ENCODE peak calls at places on chromosomes 13 and 19, in eight cellular contexts. R is foreskin fibroblast, H is choroid plexus epithelial cell, N is adrenal gland, A is fibroblast of lung, K is AG04449, T is fibroblast of pulmonary artery, P is brain microvascular endothelial cell. Y is an unnamed sample.

GRCh38 chr19:16714702-16715294 is 4.8 kb upstream of the NWD1 start:
- DNase-seq in R (peak; percentile 53), H (peak; percentile 51), N (peak; percentile 30), A (peak; percentile 45), K (no peak), T (peak; percentile 46), P (peak; percentile 27), Y (peak; percentile 76)

GRCh38 chr13:97397267-97397666 is 36.7 kb upstream of the RAP2A start:
- DNase-seq in R (no peak), H (no peak), N (no peak), A (no peak), K (no peak), T (no peak), P (no peak), Y (no peak)

GRCh38 chr13:73996569-73996968 is 137.6 kb downstream of the KLF12 start:
- DNase-seq in R (no peak), H (no peak), N (no peak), A (no peak), K (no peak), T (no peak), P (no peak), Y (no peak)

GRCh38 chr13:24338721-24339120 is 29.3 kb downstream of the C1QTNF9 start:
- DNase-seq in R (no peak), H (no peak), N (no peak), A (no peak), K (no peak), T (no peak), P (no peak), Y (no peak)

GRCh38 chr13:94674609-94675348 is 37.6 kb downstream of the SOX21 start:
- DNase-seq in R (peak; percentile 59), H (peak; percentile 60), N (peak; percentile 38), A (peak; percentile 50), K (no peak), T (peak; percentile 61), P (peak; percentile 26), Y (peak; percentile 69)

GRCh38 chr19:12806242-12807131 is at the start of gene RNASEH2A:
- DNase-seq in R (peak; percentile 97), H (peak; percentile 94), N (peak; percentile 88), A (peak; percentile 88), K (no peak), T (peak; percentile 93), P (peak; percentile 82), Y (peak; percentile 89)

GRCh38 chr19:16244091-16244490 is 46.4 kb downstream of the AP1M1 start:
- DNase-seq in R (peak; percentile 74), H (peak; percentile 79), N (no peak), A (peak; percentile 74), K (peak; percentile 10), T (peak; percentile 50), P (no peak), Y (no peak)

GRCh38 chr13:38577048-38577447 is 109.8 kb upstream of the FREM2 start:
- DNase-seq in R (no peak), H (peak; percentile 29), N (no peak), A (peak; percentile 14), K (no peak), T (peak; percentile 13), P (peak; percentile 3), Y (peak; percentile 12)

GRCh38 chr19:6476155-6476895 is 5.3 kb downstream of the DENND1C start:
- DNase-seq in R (peak; percentile 53), H (peak; percentile 60), N (peak; percentile 95), A (peak; percentile 37), K (no peak), T (peak; percentile 46), P (peak; percentile 52), Y (peak; percentile 59)

GRCh38 chr13:102400619-102401125 is 1.2 kb downstream of the FGF14 start:
- DNase-seq in R (peak; percentile 81), H (peak; percentile 15), N (no peak), A (peak; percentile 22), K (no peak), T (no peak), P (no peak), Y (no peak)

GRCh38 chr13:52109096-52109495 is 19.8 kb downstream of the NEK5 start:
- DNase-seq in R (no peak), H (no peak), N (no peak), A (no peak), K (no peak), T (no peak), P (no peak), Y (no peak)

DNA sequence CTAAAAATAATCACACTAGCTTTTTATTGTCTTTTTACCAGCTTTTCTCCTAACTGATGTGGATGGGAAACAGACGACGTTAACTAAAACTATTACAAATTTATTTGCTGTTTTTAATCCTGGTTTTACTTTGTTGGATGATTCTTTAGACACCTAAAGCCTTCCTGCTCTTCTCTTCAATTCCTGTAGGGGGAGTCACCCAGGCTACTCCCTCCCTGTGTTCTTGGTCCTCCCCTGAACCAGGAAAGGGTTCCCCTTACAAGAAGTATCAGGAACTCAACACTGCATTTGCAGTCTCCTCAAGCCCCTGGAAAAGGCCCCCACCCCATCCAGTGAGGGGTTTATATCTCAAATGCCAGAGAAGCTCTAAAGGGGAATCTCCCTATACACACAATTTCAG is 206.1 kb downstream of the SUCLA2 start:
- DNase-seq in R (peak; percentile 6), H (peak; percentile 59), N (no peak), A (peak; percentile 5), K (no peak), T (peak; percentile 27), P (peak; percentile 15), Y (peak; percentile 42)
- TF ChIP-seq CTCF in R (peak; percentile 54), H (peak; percentile 82), N (peak; percentile 32), A (peak; percentile 52), K (peak; percentile 37), T (peak; percentile 73), P (peak; percentile 77), Y (peak; percentile 38)

GRCh38 chr19:44499559-44499958 is 763 bp downstream of the ZNF180 start:
- DNase-seq in R (no peak), H (no peak), N (no peak), A (no peak), K (no peak), T (no peak), P (no peak), Y (no peak)
- TF ChIP-seq CTCF in R (no peak), H (no peak), N (no peak), A (no peak), K (no peak), T (no peak), P (peak; percentile 19), Y (no peak)

DNA sequence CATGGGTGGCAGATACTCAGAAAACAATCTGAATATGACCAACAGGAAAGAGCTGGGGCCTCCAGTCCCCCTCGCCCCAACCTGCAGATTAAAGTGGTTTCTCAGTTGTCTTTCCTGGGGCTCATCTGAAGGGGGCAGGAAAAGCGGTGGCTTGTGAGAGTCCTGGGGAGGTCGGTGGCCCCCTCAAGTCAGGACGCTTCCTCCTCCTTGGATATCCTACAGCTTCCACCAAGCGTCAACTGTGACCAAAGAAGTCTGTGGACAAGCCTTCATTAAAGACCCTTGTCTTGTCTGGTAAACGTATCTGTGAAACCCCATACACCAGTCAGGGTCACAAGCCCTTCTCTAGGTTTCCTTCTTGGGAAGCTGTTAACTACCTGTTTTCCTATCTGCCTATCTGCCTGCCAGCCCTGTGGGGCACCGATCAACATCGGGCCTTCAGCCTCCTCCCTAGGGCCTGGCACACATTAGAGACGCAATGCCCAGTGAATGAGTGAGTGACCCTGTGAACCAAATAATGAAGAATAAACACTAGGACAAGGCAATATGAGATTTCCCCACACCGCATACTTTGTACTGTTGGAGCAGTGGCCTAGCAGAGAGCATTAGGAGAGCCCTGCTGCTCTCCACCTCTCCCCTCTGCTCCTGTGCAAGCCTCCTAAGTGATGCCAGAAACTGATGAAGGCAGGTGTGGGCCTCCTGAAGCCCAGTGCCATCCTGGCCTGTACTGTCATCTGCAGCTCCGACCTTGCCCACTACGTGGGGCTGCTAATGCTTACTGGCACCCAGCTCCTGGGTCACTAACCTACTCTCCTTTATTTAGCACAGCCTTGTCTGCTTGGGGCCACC is 1317.8 kb downstream of the UQCRFS1 start:
- DNase-seq in R (no peak), H (no peak), N (no peak), A (no peak), K (no peak), T (no peak), P (no peak), Y (no peak)
- TF ChIP-seq CTCF in R (no peak), H (no peak), N (no peak), A (no peak), K (no peak), T (no peak), P (no peak), Y (no peak)

GRCh38 chr13:104683789-104684188 is 1617.6 kb upstream of the SLC10A2 start:
- DNase-seq in R (no peak), H (no peak), N (no peak), A (no peak), K (no peak), T (no peak), P (no peak), Y (peak; percentile 24)

DNA sequence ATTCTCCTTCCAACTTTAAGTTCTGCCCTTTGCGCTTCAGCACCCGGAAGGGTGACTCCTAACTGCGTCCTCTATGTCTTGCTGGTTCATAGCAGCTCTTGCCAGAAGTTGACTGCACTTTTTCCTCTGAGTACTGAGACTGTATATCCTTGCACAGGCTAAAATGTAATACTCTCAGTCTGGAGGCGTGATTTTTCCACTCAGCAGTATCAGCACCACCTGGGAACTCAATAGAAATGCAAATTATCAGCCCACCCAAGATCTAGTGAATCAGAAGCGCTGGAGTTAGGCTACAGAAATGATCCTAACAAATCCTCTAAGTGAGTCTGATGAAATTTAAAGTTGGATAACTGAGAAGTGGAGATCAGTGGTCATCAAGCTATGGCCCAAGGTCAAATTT is 1611.9 kb upstream of the SLC10A2 start:
- DNase-seq in R (no peak), H (no peak), N (no peak), A (no peak), K (no peak), T (no peak), P (no peak), Y (no peak)
- TF ChIP-seq CTCF in R (no peak), H (no peak), N (no peak), A (no peak), K (no peak), T (no peak), P (no peak), Y (no peak)

DNA sequence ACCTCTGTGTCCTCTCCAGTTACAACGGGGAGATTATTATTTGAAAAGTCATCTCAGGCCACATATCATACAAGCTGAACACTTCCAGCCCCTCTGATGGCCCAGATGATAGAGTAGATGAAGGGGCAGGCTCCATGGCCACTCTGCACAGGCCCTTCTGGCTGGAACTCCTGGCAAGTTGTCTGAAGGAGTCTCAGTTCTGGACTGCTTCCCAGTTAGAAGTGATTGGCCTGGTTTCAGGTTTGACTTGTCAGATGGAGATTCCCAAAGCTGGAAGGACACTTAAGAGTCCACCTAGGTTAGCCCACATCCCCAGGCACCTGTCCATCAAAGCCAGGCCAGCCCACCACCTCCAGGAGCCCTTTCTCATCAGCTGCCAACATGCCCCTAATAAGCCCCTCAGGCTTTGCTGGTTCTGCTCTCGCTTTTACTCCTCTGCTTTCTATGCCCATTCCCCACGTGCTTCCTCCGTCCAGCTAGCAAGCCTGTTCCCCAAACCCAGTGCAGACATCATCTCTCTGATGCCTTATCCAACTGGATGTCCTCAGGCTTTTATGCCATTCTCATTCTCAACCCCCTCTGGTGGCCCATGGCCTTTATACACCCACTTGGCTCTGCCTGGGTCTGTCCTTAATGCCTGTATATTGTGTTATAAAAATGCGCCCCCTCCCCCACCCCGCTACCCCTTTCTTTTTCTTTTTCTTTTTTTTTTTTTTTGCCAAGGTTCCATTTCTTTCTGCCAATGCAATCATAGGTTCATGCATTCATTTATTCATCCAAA is 56.5 kb downstream of the HSPH1 start:
- DNase-seq in R (peak; percentile 19), H (peak; percentile 42), N (no peak), A (peak; percentile 5), K (no peak), T (peak; percentile 25), P (no peak), Y (no peak)
- TF ChIP-seq CTCF in R (no peak), H (peak; percentile 3), N (no peak), A (no peak), K (no peak), T (peak; percentile 7), P (peak; percentile 7), Y (no peak)

Y was measured in MCF 10A.